ENCODE peak calls at places on chromosomes 16 and 17, in seven cellular contexts. P, J, Q, Z, C, D and X are unnamed samples.

GRCh38 chr16:53080345-53081031 is 25.7 kb downstream of the CHD9 start:
- DNase-seq in P (no peak), J (no peak), Q (peak), Z (peak), C (peak), D (no peak), X (no peak)

GRCh38 chr17:57377094-57377493 is 120.8 kb downstream of the MSI2 start:
- DNase-seq in P (no peak), J (no peak), Q (no peak), Z (no peak), C (no peak), D (no peak), X (no peak)

GRCh38 chr17:50261051-50261915 is 13.0 kb upstream of the TMEM92 start:
- DNase-seq in P (no peak), J (no peak), Q (no peak), Z (no peak), C (no peak), D (no peak), X (no peak)

GRCh38 chr17:13784466-13784865 is 182.7 kb upstream of the HS3ST3A1 start:
- DNase-seq in P (no peak), J (no peak), Q (no peak), Z (no peak), C (no peak), D (no peak), X (no peak)

GRCh38 chr17:4738136-4739121 is 1.2 kb upstream of the ZMYND15 start:
- DNase-seq in P (no peak), J (no peak), Q (no peak), Z (no peak), C (no peak), D (peak), X (peak)

GRCh38 chr17:15281909-15282308 is 16.8 kb upstream of the PMP22 start:
- DNase-seq in P (no peak), J (no peak), Q (no peak), Z (no peak), C (peak), D (no peak), X (no peak)

GRCh38 chr17:52827526-52827925 is 669.0 kb upstream of the CA10 start:
- DNase-seq in P (no peak), J (no peak), Q (no peak), Z (no peak), C (no peak), D (no peak), X (no peak)

GRCh38 chr16:55661842-55662479 is 6.2 kb downstream of the SLC6A2 start:
- DNase-seq in P (no peak), J (no peak), Q (no peak), Z (no peak), C (no peak), D (no peak), X (no peak)

GRCh38 chr17:32634167-32634566 is 147.4 kb downstream of the CDK5R1 start:
- DNase-seq in P (no peak), J (no peak), Q (no peak), Z (no peak), C (no peak), D (no peak), X (no peak)

GRCh38 chr17:80428796-80429195 is 13.8 kb downstream of the ENDOV start:
- DNase-seq in P (peak), J (no peak), Q (no peak), Z (no peak), C (no peak), D (no peak), X (no peak)

GRCh38 chr17:56125830-56126819 is 27.1 kb upstream of the ANKFN1 start:
- DNase-seq in P (no peak), J (peak), Q (peak), Z (no peak), C (peak), D (no peak), X (peak)

GRCh38 chr17:47204722-47205418 is 4.3 kb upstream of the MYL4 start:
- DNase-seq in P (no peak), J (no peak), Q (no peak), Z (no peak), C (peak), D (peak), X (no peak)

GRCh38 chr17:15954222-15954621 is 9.3 kb downstream of the ADORA2B start:
- DNase-seq in P (no peak), J (no peak), Q (peak), Z (no peak), C (peak), D (no peak), X (no peak)

GRCh38 chr16:77335652-77336234 is 99.1 kb downstream of the ADAMTS18 start:
- DNase-seq in P (no peak), J (no peak), Q (no peak), Z (no peak), C (no peak), D (no peak), X (peak)

GRCh38 chr17:39244016-39244599 is 18.4 kb upstream of the STAC2 start:
- DNase-seq in P (no peak), J (no peak), Q (no peak), Z (no peak), C (peak), D (no peak), X (peak)

GRCh38 chr16:2008631-2009301 is 855 bp downstream of the ZNF598 start:
- DNase-seq in P (peak), J (no peak), Q (no peak), Z (no peak), C (peak), D (peak), X (no peak)

GRCh38 chr17:47778184-47778635 is 43.4 kb downstream of the OSBPL7 start:
- DNase-seq in P (peak), J (no peak), Q (no peak), Z (no peak), C (no peak), D (no peak), X (no peak)

GRCh38 chr17:4236456-4236855 is 27.3 kb downstream of the ANKFY1 start:
- DNase-seq in P (no peak), J (no peak), Q (no peak), Z (no peak), C (peak), D (no peak), X (no peak)

GRCh38 chr17:2484876-2485275 is 26.8 kb downstream of the METTL16 start:
- DNase-seq in P (no peak), J (peak), Q (no peak), Z (no peak), C (no peak), D (no peak), X (peak)

GRCh38 chr17:31571124-31571892 is 179.8 kb downstream of the RAB11FIP4 start:
- DNase-seq in P (no peak), J (no peak), Q (peak), Z (peak), C (peak), D (no peak), X (no peak)

DNA sequence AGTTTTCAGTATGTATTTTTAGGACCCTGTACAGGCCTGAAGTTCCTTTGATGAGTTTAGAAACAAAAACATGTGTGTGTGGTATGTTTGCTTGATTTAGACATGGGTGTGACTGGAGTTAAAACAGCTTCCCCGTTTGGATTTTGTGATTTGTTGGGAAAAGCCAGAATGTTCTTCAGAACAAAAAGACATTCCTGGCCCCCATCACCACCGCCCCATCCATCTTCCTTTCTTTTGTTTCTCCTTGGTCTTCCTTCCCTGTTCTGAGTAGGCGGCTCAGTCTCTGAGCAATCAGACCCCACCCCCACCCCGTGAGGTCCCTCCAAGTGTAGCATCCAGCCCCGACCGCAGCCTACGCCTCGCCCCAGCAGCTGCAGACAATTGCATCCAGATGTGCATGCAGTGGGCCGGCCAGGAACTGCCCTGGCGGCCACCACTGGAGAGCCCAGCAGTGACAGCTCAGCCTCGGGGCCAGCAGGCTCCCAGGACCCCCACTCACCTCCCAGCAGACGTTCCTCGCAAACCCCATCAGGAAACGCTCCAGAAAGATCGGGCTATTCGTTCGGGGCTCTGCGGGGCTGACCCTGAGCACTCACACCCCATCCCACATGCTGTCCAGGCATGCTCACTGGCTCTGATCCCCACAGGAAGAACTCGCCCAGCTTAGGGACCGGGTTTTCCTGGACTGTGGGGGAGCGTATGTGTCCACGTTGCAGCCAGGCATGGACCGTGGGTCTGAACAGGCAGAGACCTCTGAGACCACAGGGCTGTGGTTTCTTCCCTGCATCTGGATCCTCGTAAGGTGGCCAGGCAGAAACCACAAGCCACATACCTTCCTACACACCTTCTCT is 99.8 kb upstream of the CDH5 start:
- DNase-seq in P (peak), J (peak), Q (peak), Z (peak), C (peak), D (no peak), X (peak)
- TF ChIP-seq CTCF in P (no peak), J (no peak), Q (peak), Z (no peak), C (peak), D (no peak), X (no peak)

DNA sequence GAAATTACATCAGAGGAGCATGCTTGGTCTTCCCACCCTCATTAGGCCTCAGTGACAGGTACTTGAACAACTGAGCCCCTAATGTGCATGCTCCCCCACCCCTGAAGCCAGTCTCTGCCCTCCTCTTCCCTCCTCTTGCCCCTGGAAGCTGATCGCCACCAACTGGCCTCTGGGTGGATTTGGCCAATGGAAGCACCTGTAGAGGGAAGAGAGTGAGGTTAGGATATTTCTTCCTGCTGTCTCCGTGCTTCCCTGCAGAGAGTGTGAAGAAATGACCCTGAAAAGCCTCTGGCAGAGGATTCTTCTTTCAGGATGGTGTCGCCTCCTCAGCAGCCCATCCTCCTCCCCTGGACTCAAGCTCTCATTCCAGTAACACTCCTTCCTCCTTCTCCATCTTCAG is 5.9 kb upstream of the CBLN1 start:
- DNase-seq in P (no peak), J (no peak), Q (no peak), Z (no peak), C (no peak), D (no peak), X (peak)
- TF ChIP-seq CTCF in P (no peak), J (no peak), Q (no peak), Z (no peak), C (no peak), D (no peak), X (peak)

DNA sequence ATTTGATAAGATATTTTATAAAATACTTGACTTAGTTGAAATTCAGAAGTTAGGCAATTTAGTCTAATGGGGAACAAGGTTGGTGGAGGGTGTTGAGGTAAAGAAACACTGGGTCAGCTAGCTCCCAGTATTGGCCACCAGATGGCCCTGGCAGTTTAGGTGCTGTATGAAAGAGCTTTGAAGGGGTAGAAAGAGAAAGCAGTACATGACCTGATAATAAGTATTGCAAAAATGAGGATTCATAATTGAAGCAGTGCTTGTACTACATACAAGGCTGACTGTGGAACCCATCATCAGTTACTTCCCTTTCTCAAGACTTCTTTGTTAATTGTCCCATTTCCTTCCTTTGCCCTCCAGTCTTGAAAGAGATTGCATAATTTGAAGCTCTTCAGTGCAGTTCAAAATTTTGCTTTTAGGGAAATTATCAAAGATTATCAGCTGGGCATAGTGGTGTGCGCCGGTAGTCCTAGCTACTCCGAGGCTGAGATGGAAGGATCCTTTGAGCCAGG is 29.4 kb downstream of the TANC2 start:
- DNase-seq in P (no peak), J (peak), Q (no peak), Z (no peak), C (peak), D (no peak), X (peak)
- TF ChIP-seq CTCF in P (peak), J (peak), Q (peak), Z (peak), C (peak), D (peak), X (peak)

GRCh38 chr16:67562526-67562917 is at the start of gene CTCF:
- DNase-seq in P (peak), J (peak), Q (peak), Z (peak), C (peak), D (peak), X (no peak)

GRCh38 chr16:67563708-67564468 is 1.6 kb downstream of the CTCF start:
- DNase-seq in P (no peak), J (no peak), Q (peak), Z (no peak), C (peak), D (no peak), X (no peak)

GRCh38 chr16:67561824-67562525 is 351 bp upstream of the CTCF start:
- DNase-seq in P (peak), J (peak), Q (peak), Z (peak), C (peak), D (peak), X (peak)

GRCh38 chr16:67561501-67561823 is 864 bp upstream of the CTCF start:
- DNase-seq in P (no peak), J (peak), Q (no peak), Z (no peak), C (no peak), D (no peak), X (no peak)

DNA sequence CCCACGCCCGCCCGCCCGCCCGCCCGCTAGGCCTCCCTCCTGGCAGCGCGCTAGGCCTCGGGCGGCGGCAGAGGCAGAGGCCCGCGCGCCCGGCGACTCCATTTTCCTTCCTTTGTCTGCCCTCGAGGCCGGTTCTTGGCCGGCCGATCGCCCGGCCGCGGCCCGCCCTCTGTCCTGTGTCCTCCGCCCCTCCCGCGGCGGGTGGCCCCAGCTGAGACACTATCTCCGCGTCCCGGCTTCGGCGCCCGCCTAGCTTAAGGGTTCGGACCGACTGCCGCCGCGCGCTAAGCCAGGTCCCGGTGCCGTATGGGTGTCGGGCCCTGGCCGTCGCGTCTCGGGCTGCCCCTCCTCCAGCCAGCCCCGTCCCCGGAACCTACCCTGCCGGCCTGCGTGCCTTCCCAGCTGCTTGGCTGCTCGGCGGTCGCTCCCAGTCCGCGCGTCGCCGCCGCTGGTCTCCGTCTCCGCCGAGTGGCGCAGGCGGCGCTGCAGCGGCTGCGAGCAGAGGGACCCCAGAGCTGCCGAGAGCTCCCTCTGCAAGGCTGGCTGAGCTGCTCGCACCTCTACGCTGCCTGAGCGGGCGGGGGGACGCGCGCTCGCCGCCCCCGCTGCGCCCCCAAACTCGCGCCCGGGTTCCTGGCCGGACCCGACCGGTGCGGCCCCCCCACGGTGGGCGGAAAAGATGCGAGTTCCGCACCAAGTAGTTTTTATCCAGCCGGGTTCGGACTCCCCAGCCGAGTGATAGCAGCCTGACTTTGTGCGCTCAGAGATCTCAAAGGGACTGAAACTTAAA is 787 bp downstream of the CTCF start:
- DNase-seq in P (peak), J (peak), Q (no peak), Z (peak), C (peak), D (peak), X (peak)
- TF ChIP-seq CTCF in P (no peak), J (no peak), Q (no peak), Z (peak), C (no peak), D (no peak), X (no peak)

GRCh38 chr16:30353438-30354129 is 1.5 kb downstream of the CD2BP2 start:
- DNase-seq in P (peak), J (no peak), Q (no peak), Z (no peak), C (no peak), D (no peak), X (no peak)

GRCh38 chr16:30351001-30351441 is 4.1 kb downstream of the CD2BP2 start:
- DNase-seq in P (no peak), J (no peak), Q (no peak), Z (no peak), C (no peak), D (no peak), X (no peak)

GRCh38 chr16:30351586-30352419 is 3.3 kb downstream of the CD2BP2 start:
- DNase-seq in P (no peak), J (no peak), Q (peak), Z (peak), C (peak), D (no peak), X (no peak)

GRCh38 chr16:30354423-30355143 is 525 bp downstream of the CD2BP2 start:
- DNase-seq in P (peak), J (peak), Q (no peak), Z (no peak), C (no peak), D (no peak), X (no peak)

DNA sequence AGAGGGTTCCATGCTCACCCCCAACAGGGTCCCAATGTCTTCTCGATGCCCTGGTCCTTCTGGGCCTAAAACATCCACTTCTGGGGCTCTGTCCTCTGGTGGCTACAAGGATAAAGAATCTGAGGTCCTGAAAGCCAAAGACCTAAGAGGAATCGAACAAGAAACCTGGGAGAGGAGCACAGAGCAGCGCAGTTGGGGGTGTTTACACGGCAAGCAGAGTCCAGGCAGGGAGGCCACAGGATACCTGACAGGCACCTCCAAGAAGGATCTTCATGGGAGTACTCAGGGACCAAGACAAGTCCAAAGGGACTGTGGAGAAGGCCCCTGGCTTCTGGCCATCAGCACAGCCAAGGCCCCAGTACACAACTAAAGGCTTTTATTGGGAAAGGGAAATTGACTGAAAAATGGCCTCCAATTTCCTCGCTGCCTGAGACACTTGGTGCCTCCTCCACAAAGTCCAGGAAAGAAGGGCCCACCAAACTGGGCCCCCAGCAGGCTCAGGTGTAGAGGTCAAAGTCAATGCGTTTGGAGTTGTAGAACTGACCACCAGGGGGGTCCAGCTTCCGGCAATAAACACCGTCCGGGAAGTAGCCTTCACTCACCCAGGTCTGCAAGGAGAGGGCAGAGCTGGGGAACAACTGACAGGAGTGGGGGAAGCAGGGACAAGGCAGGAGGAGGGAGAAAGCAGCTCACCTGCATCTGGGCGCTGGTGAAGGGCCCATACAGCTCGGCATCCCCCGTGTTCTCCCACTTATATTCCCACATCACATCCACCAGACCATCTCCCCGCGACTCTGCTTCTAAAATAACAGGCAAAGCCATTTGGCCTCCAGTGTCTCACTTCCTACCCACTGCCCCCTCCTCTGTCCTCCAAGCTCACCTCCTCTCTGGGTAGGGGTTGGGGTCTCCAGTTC is 2.4 kb downstream of the CD2BP2 start:
- DNase-seq in P (peak), J (no peak), Q (no peak), Z (no peak), C (no peak), D (no peak), X (peak)
- TF ChIP-seq CTCF in P (no peak), J (peak), Q (no peak), Z (peak), C (peak), D (no peak), X (peak)